ENCODE peak calls at places on chromosomes 4 and X, in seven cellular contexts. Y is thoracic aorta, L is colonic mucosa, B is NB4, I is transverse colon, F is SK-N-SH, H is body of pancreas. E is an unnamed sample.

GRCh38 chr4:75180790-75181776 is 248.2 kb downstream of the PARM1 start:
- DNase-seq in Y (no peak), L (peak), B (peak), I (peak), F (no peak), H (peak), E (no peak)

GRCh38 chrX:20680998-20681397 is 414.3 kb upstream of the RPS6KA3 start:
- DNase-seq in Y (no peak), L (no peak), B (peak), I (no peak), F (no peak), H (no peak), E (no peak)

GRCh38 chr4:150510176-150510875 is 71.6 kb upstream of the MAB21L2 start:
- DNase-seq in Y (no peak), L (no peak), B (no peak), I (no peak), F (no peak), H (no peak), E (no peak)

GRCh38 chr4:115233600-115233999 is 120.2 kb upstream of the NDST4 start:
- DNase-seq in Y (no peak), L (no peak), B (peak), I (no peak), F (no peak), H (no peak), E (no peak)

GRCh38 chr4:92501456-92501855 is 197.7 kb downstream of the GRID2 start:
- DNase-seq in Y (no peak), L (no peak), B (no peak), I (no peak), F (no peak), H (no peak), E (no peak)

GRCh38 chrX:99653352-99653751 is 756.7 kb downstream of the PCDH19 start:
- DNase-seq in Y (no peak), L (no peak), B (no peak), I (no peak), F (no peak), H (no peak), E (no peak)

GRCh38 chr4:114728426-114728825 is 129.8 kb downstream of the UGT8 start:
- DNase-seq in Y (no peak), L (no peak), B (no peak), I (no peak), F (no peak), H (no peak), E (no peak)

GRCh38 chrX:149712831-149713230 is 971 bp downstream of the MAGEA11 start:
- DNase-seq in Y (no peak), L (no peak), B (no peak), I (no peak), F (no peak), H (no peak), E (no peak)

GRCh38 chr4:162163892-162164759 is at the start of gene FSTL5:
- DNase-seq in Y (peak), L (peak), B (peak), I (peak), F (peak), H (peak), E (no peak)

GRCh38 chrX:39440734-39441305 is 639.6 kb downstream of the MID1IP1 start:
- DNase-seq in Y (no peak), L (no peak), B (no peak), I (no peak), F (no peak), H (no peak), E (no peak)

GRCh38 chrX:39449352-39449751 is 648.1 kb downstream of the MID1IP1 start:
- DNase-seq in Y (no peak), L (no peak), B (no peak), I (no peak), F (no peak), H (no peak), E (no peak)

GRCh38 chrX:39443240-39443639 is 642.0 kb downstream of the MID1IP1 start:
- DNase-seq in Y (no peak), L (no peak), B (no peak), I (no peak), F (no peak), H (no peak), E (no peak)

GRCh38 chrX:39442332-39442731 is 641.1 kb downstream of the MID1IP1 start:
- DNase-seq in Y (no peak), L (no peak), B (no peak), I (no peak), F (no peak), H (no peak), E (no peak)

DNA sequence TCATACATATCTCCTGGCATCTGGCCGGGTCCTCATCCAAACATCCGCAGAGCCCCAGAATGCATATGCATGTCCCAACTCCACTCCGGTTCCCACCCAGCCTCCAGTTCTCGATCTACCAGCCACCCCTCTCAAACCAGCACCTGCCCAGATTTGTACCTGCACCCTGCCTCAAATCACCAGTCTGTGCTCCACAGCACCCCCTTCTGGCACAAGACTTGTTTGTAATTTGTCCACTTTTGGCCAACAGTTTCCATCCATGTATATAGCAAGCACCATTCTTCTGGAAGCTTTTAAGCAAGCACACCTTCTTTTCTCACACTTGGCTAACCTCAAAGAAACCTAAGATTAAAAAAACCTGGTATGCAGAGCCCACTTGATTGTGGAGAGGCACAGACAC is 644.1 kb downstream of the MID1IP1 start:
- DNase-seq in Y (no peak), L (peak), B (peak), I (peak), F (no peak), H (peak), E (no peak)
- TF ChIP-seq CTCF in Y (no peak), L (peak), B (peak), I (peak), F (peak), H (no peak), E (no peak)

DNA sequence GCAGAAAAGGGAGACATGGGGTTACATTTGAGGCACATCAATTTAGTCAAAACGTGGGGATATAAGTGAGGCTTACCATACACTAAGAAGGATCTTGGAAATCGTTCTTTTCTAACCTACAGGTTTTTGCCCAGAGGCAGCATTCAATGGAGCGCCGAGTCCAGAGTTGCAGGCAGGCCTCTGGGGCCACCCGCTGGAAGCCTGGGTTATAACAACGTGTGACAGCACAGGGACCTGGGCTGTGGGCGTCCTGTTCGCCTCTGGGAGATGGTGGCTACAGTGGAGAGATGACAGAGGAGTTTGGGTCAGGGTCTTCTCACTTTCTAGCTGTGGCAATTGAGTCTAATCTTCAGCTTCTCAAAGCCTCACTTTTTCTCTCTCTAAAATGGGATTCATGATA is 53.9 kb downstream of the ENPP6 start:
- DNase-seq in Y (no peak), L (peak), B (peak), I (peak), F (peak), H (peak), E (no peak)
- TF ChIP-seq CTCF in Y (peak), L (peak), B (peak), I (peak), F (peak), H (peak), E (no peak)

DNA sequence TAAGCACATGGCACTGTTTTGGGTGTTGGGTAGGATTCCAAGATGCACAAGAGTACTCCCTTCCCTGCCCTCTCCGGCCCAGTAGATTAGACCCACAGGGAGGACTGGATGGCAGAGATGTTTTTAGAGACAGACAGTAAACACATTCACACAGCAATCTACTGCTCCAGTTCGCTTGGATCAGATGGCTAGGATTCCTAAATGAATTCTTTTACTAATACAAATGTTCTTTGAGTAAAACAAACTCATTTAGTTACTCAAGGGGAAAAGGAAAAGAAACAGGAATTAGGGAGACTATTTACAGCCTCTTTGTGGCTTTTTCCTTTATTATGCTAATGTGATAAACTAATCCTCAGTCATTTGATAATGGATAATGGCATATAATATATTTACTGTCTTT is 5.9 kb downstream of the SNX25 start:
- DNase-seq in Y (no peak), L (no peak), B (no peak), I (no peak), F (no peak), H (no peak), E (no peak)
- TF ChIP-seq CTCF in Y (no peak), L (no peak), B (no peak), I (no peak), F (no peak), H (no peak), E (no peak)

GRCh38 chrX:28177202-28177601 is 196.0 kb upstream of the DCAF8L1 start:
- DNase-seq in Y (no peak), L (peak), B (peak), I (peak), F (peak), H (peak), E (no peak)
- TF ChIP-seq CTCF in Y (no peak), L (no peak), B (peak), I (peak), F (peak), H (no peak), E (no peak)

GRCh38 chr4:145723336-145723735 is 43.4 kb downstream of the C4orf51 start:
- DNase-seq in Y (no peak), L (no peak), B (no peak), I (no peak), F (no peak), H (no peak), E (no peak)
- TF ChIP-seq CTCF in Y (no peak), L (no peak), B (no peak), I (no peak), F (no peak), H (no peak), E (no peak)

DNA sequence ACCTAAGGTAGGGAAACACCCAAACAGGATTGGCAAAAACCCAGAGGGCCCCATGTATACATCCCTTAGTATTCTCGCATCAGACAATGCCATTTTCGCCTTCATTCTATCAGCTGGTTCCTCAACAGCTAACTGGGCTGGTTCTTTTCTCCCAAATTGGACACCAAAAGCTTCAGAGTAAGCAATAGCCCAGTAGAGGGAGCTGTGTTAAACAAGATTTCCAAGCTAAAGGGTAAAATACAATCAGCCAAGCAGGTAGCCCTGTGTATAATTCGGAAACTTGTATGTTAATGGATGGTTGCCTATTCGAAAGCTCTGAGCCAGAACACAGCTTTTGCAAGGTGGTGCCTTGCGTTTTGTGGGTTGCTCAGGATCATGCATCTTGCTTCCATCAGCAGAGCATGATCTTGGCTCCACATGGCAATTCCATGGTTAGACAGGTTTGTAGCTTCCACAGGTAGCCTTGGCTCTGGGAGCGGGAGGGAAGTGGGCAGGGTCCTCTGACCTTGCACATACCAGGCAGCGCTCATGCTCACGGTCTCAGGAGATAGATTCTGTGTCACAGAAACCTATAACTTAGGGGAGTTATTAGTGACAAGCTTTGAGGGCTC is 115.2 kb upstream of the LNX1 start:
- DNase-seq in Y (no peak), L (peak), B (peak), I (no peak), F (peak), H (no peak), E (no peak)
- TF ChIP-seq CTCF in Y (peak), L (peak), B (peak), I (peak), F (peak), H (peak), E (no peak)

E was measured in natural killer cell.